ENCODE peak calls at places on chromosomes 7 and 10, in eight cellular contexts. N is AG04450; I is T-cell; C is B cell; V is stimulated activated CD4-positive, alpha-beta T cell treated with anti-CD3 and anti-CD28 coated beads, TNF-alpha, amount 100 ng/mL, for 4 hours; G is A549; F is posterior vena cava; E is SHP77. K is an unnamed sample.

GRCh38 chr10:32957341-32958084 is 517 bp downstream of the ITGB1 start:
- DNase-seq in N (no peak), I (no peak), C (peak), V (peak), G (no peak), F (peak), E (peak), K (no peak)

GRCh38 chr10:86071758-86072157 is 294.8 kb downstream of the GRID1 start:
- DNase-seq in N (no peak), I (no peak), C (no peak), V (no peak), G (no peak), F (no peak), E (no peak), K (no peak)

GRCh38 chr10:125152646-125153368 is 7.6 kb downstream of the CTBP2 start:
- DNase-seq in N (no peak), I (no peak), C (no peak), V (no peak), G (no peak), F (no peak), E (no peak), K (peak)

GRCh38 chr7:102140952-102141370 is 145.7 kb upstream of the SH2B2 start:
- DNase-seq in N (no peak), I (no peak), C (peak), V (no peak), G (no peak), F (no peak), E (no peak), K (no peak)

GRCh38 chr7:20217193-20217948 is at the start of gene MACC1:
- DNase-seq in N (no peak), I (no peak), C (peak), V (no peak), G (no peak), F (no peak), E (no peak), K (peak)

GRCh38 chr10:17147884-17148494 is 18.4 kb upstream of the CUBN start:
- DNase-seq in N (no peak), I (no peak), C (no peak), V (no peak), G (no peak), F (no peak), E (no peak), K (no peak)

GRCh38 chr10:119333146-119333792 is 125.9 kb downstream of the GRK5 start:
- DNase-seq in N (no peak), I (no peak), C (no peak), V (no peak), G (no peak), F (no peak), E (no peak), K (no peak)

GRCh38 chr7:18762189-18762588 is 266.6 kb downstream of the HDAC9 start:
- DNase-seq in N (no peak), I (no peak), C (no peak), V (no peak), G (no peak), F (no peak), E (no peak), K (no peak)

GRCh38 chr10:22624289-22624738 is 90.1 kb downstream of the PIP4K2A start:
- DNase-seq in N (peak), I (no peak), C (no peak), V (no peak), G (no peak), F (no peak), E (no peak), K (no peak)

GRCh38 chr7:5597772-5598171 is 174.1 kb upstream of the TNRC18 start:
- DNase-seq in N (no peak), I (no peak), C (no peak), V (no peak), G (no peak), F (no peak), E (no peak), K (no peak)

GRCh38 chr7:74134117-74134539 is 40.0 kb upstream of the EIF4H start:
- DNase-seq in N (no peak), I (no peak), C (no peak), V (no peak), G (no peak), F (no peak), E (no peak), K (no peak)

GRCh38 chr7:88331322-88331721 is 24.6 kb upstream of the STEAP4 start:
- DNase-seq in N (no peak), I (no peak), C (no peak), V (no peak), G (no peak), F (no peak), E (no peak), K (no peak)

GRCh38 chr7:32058017-32058416 is 12.2 kb downstream of the PDE1C start:
- DNase-seq in N (no peak), I (no peak), C (no peak), V (no peak), G (no peak), F (no peak), E (no peak), K (no peak)

GRCh38 chr10:44044549-44044948 is 340.3 kb downstream of the CXCL12 start:
- DNase-seq in N (no peak), I (no peak), C (no peak), V (no peak), G (no peak), F (no peak), E (no peak), K (no peak)

GRCh38 chr10:13990392-13990805 is 340.3 kb downstream of the FRMD4A start:
- DNase-seq in N (no peak), I (no peak), C (no peak), V (no peak), G (no peak), F (no peak), E (no peak), K (no peak)

GRCh38 chr10:93749218-93749799 is 8.4 kb upstream of the LGI1 start:
- DNase-seq in N (no peak), I (no peak), C (no peak), V (no peak), G (no peak), F (no peak), E (no peak), K (peak)

GRCh38 chr10:133162178-133162909 is 2.3 kb downstream of the KNDC1 start:
- DNase-seq in N (no peak), I (no peak), C (no peak), V (no peak), G (no peak), F (peak), E (no peak), K (no peak)

GRCh38 chr7:17367502-17367901 is 69.0 kb downstream of the AHR start:
- DNase-seq in N (no peak), I (no peak), C (no peak), V (no peak), G (no peak), F (no peak), E (no peak), K (no peak)

GRCh38 chr7:114886241-114886640 is 35.7 kb upstream of the MDFIC start:
- DNase-seq in N (no peak), I (no peak), C (no peak), V (no peak), G (no peak), F (no peak), E (no peak), K (no peak)

GRCh38 chr7:121085922-121086321 is 97.4 kb downstream of the CPED1 start:
- DNase-seq in N (no peak), I (no peak), C (no peak), V (no peak), G (no peak), F (no peak), E (no peak), K (no peak)

GRCh38 chr10:132434405-132435005 is 37.5 kb downstream of the PWWP2B start:
- DNase-seq in N (no peak), I (peak), C (peak), V (peak), G (no peak), F (no peak), E (peak), K (no peak)

GRCh38 chr10:69411476-69411875 is 5.2 kb downstream of the TACR2 start:
- DNase-seq in N (no peak), I (no peak), C (no peak), V (no peak), G (no peak), F (peak), E (no peak), K (no peak)

GRCh38 chr10:122127943-122128342 is 139.0 kb downstream of the TACC2 start:
- DNase-seq in N (no peak), I (no peak), C (no peak), V (no peak), G (no peak), F (no peak), E (no peak), K (peak)

GRCh38 chr7:42611961-42612360 is 299.9 kb downstream of the C7orf25 start:
- DNase-seq in N (no peak), I (no peak), C (no peak), V (no peak), G (no peak), F (no peak), E (no peak), K (no peak)

GRCh38 chr7:35993113-35993512 is 159.9 kb upstream of the EEPD1 start:
- DNase-seq in N (no peak), I (no peak), C (no peak), V (no peak), G (no peak), F (no peak), E (no peak), K (no peak)

GRCh38 chr7:10483671-10484070 is 490.0 kb upstream of the PHF14 start:
- DNase-seq in N (no peak), I (no peak), C (no peak), V (no peak), G (no peak), F (no peak), E (no peak), K (no peak)

GRCh38 chr7:102456327-102456726 is 8.3 kb downstream of the ALKBH4 start:
- DNase-seq in N (no peak), I (no peak), C (peak), V (no peak), G (no peak), F (no peak), E (no peak), K (no peak)

K was measured in NCI-H510A treated with DMSO at 0.1 percent for 48 hours.